ENCODE peak calls at places on chromosomes 7 and 10, in nine cellular contexts. One of them, this sample, is unnamed.

GRCh38 chr10:92792661-92793060 is 55.7 kb upstream of the EXOC6 start:
- DNase-seq in T-helper 1 cell: no peak
- DNase-seq in foreskin melanocyte: no peak
- DNase-seq in RCC 7860: no peak
- DNase-seq in right lobe of liver: no peak
- DNase-seq in frontal cortex: no peak
- DNase-seq in stimulated activated CD8-positive, alpha-beta memory T cell treated with anti-CD3 and anti-CD28 coated beads, Interleukin-15, amount 100 ng/mL, for 24 hours: no peak
- DNase-seq in PC-9: no peak
- DNase-seq in GM10248: no peak
- DNase-seq in this sample: no peak

GRCh38 chr10:43383204-43383971 is 12.0 kb downstream of the FXYD4 start:
- DNase-seq in PC-9: no peak
- DNase-seq in right lobe of liver: no peak
- DNase-seq in stimulated activated CD8-positive, alpha-beta memory T cell treated with anti-CD3 and anti-CD28 coated beads, Interleukin-15, amount 100 ng/mL, for 24 hours: no peak
- DNase-seq in RCC 7860: no peak
- DNase-seq in frontal cortex: no peak
- DNase-seq in foreskin melanocyte: no peak
- DNase-seq in GM10248: no peak
- DNase-seq in T-helper 1 cell: no peak
- DNase-seq in this sample: no peak

GRCh38 chr10:121926157-121926556 is 1.7 kb downstream of the ATE1 start:
- DNase-seq in GM10248: no peak
- DNase-seq in right lobe of liver: no peak
- DNase-seq in stimulated activated CD8-positive, alpha-beta memory T cell treated with anti-CD3 and anti-CD28 coated beads, Interleukin-15, amount 100 ng/mL, for 24 hours: no peak
- DNase-seq in T-helper 1 cell: no peak
- DNase-seq in RCC 7860: no peak
- DNase-seq in PC-9: no peak
- DNase-seq in frontal cortex: no peak
- DNase-seq in foreskin melanocyte: no peak
- DNase-seq in this sample: no peak

GRCh38 chr10:44830022-44830421 is 81.1 kb upstream of the TMEM72 start:
- DNase-seq in GM10248: no peak
- DNase-seq in foreskin melanocyte: no peak
- DNase-seq in RCC 7860: no peak
- DNase-seq in PC-9: no peak
- DNase-seq in T-helper 1 cell: no peak
- DNase-seq in stimulated activated CD8-positive, alpha-beta memory T cell treated with anti-CD3 and anti-CD28 coated beads, Interleukin-15, amount 100 ng/mL, for 24 hours: no peak
- DNase-seq in right lobe of liver: no peak
- DNase-seq in frontal cortex: no peak
- DNase-seq in this sample: no peak

GRCh38 chr7:124800386-124800785 is 34.8 kb upstream of the GPR37 start:
- DNase-seq in GM10248: no peak
- DNase-seq in PC-9: no peak
- DNase-seq in foreskin melanocyte: no peak
- DNase-seq in RCC 7860: no peak
- DNase-seq in frontal cortex: no peak
- DNase-seq in T-helper 1 cell: no peak
- DNase-seq in right lobe of liver: no peak
- DNase-seq in stimulated activated CD8-positive, alpha-beta memory T cell treated with anti-CD3 and anti-CD28 coated beads, Interleukin-15, amount 100 ng/mL, for 24 hours: no peak
- DNase-seq in this sample: no peak

GRCh38 chr10:5814110-5815107 is 1.2 kb upstream of the GDI2 start:
- DNase-seq in right lobe of liver: no peak
- DNase-seq in PC-9: no peak
- DNase-seq in frontal cortex: no peak
- DNase-seq in T-helper 1 cell: no peak
- DNase-seq in foreskin melanocyte: no peak
- DNase-seq in GM10248: no peak
- DNase-seq in stimulated activated CD8-positive, alpha-beta memory T cell treated with anti-CD3 and anti-CD28 coated beads, Interleukin-15, amount 100 ng/mL, for 24 hours: no peak
- DNase-seq in RCC 7860: peak
- DNase-seq in this sample: no peak

GRCh38 chr10:29131952-29132820 is 156.7 kb upstream of the LYZL1 start:
- DNase-seq in right lobe of liver: peak
- DNase-seq in stimulated activated CD8-positive, alpha-beta memory T cell treated with anti-CD3 and anti-CD28 coated beads, Interleukin-15, amount 100 ng/mL, for 24 hours: no peak
- DNase-seq in frontal cortex: no peak
- DNase-seq in T-helper 1 cell: no peak
- DNase-seq in PC-9: no peak
- DNase-seq in RCC 7860: no peak
- DNase-seq in foreskin melanocyte: peak
- DNase-seq in GM10248: no peak
- DNase-seq in this sample: no peak

GRCh38 chr10:11713186-11713743 is 28.9 kb upstream of the ECHDC3 start:
- DNase-seq in GM10248: no peak
- DNase-seq in frontal cortex: peak
- DNase-seq in RCC 7860: no peak
- DNase-seq in foreskin melanocyte: no peak
- DNase-seq in stimulated activated CD8-positive, alpha-beta memory T cell treated with anti-CD3 and anti-CD28 coated beads, Interleukin-15, amount 100 ng/mL, for 24 hours: no peak
- DNase-seq in right lobe of liver: no peak
- DNase-seq in T-helper 1 cell: no peak
- DNase-seq in PC-9: no peak
- DNase-seq in this sample: no peak

GRCh38 chr7:102818176-102818575 is 69.4 kb downstream of the FAM185A start:
- DNase-seq in foreskin melanocyte: no peak
- DNase-seq in GM10248: no peak
- DNase-seq in frontal cortex: no peak
- DNase-seq in PC-9: no peak
- DNase-seq in T-helper 1 cell: no peak
- DNase-seq in RCC 7860: no peak
- DNase-seq in stimulated activated CD8-positive, alpha-beta memory T cell treated with anti-CD3 and anti-CD28 coated beads, Interleukin-15, amount 100 ng/mL, for 24 hours: no peak
- DNase-seq in right lobe of liver: no peak
- DNase-seq in this sample: no peak

GRCh38 chr7:28083998-28084985 is 96.3 kb downstream of the JAZF1 start:
- DNase-seq in stimulated activated CD8-positive, alpha-beta memory T cell treated with anti-CD3 and anti-CD28 coated beads, Interleukin-15, amount 100 ng/mL, for 24 hours: no peak
- DNase-seq in PC-9: no peak
- DNase-seq in frontal cortex: no peak
- DNase-seq in right lobe of liver: no peak
- DNase-seq in RCC 7860: no peak
- DNase-seq in T-helper 1 cell: no peak
- DNase-seq in GM10248: no peak
- DNase-seq in foreskin melanocyte: no peak
- DNase-seq in this sample: no peak

GRCh38 chr7:95577137-95577536 is 19.2 kb downstream of the PDK4 start:
- DNase-seq in GM10248: no peak
- DNase-seq in right lobe of liver: no peak
- DNase-seq in stimulated activated CD8-positive, alpha-beta memory T cell treated with anti-CD3 and anti-CD28 coated beads, Interleukin-15, amount 100 ng/mL, for 24 hours: no peak
- DNase-seq in PC-9: peak
- DNase-seq in T-helper 1 cell: no peak
- DNase-seq in foreskin melanocyte: peak
- DNase-seq in RCC 7860: peak
- DNase-seq in frontal cortex: no peak
- DNase-seq in this sample: no peak

GRCh38 chr7:123131140-123131539 is 68.6 kb downstream of the SLC13A1 start:
- DNase-seq in RCC 7860: no peak
- DNase-seq in T-helper 1 cell: no peak
- DNase-seq in frontal cortex: no peak
- DNase-seq in right lobe of liver: no peak
- DNase-seq in foreskin melanocyte: no peak
- DNase-seq in PC-9: no peak
- DNase-seq in GM10248: no peak
- DNase-seq in stimulated activated CD8-positive, alpha-beta memory T cell treated with anti-CD3 and anti-CD28 coated beads, Interleukin-15, amount 100 ng/mL, for 24 hours: no peak
- DNase-seq in this sample: no peak

GRCh38 chr10:5545011-5545410 is 20.2 kb downstream of the CALML3 start:
- DNase-seq in right lobe of liver: no peak
- DNase-seq in RCC 7860: no peak
- DNase-seq in frontal cortex: no peak
- DNase-seq in stimulated activated CD8-positive, alpha-beta memory T cell treated with anti-CD3 and anti-CD28 coated beads, Interleukin-15, amount 100 ng/mL, for 24 hours: no peak
- DNase-seq in GM10248: no peak
- DNase-seq in foreskin melanocyte: no peak
- DNase-seq in T-helper 1 cell: no peak
- DNase-seq in PC-9: no peak
- DNase-seq in this sample: no peak

GRCh38 chr7:119664601-119665000 is 608.4 kb upstream of the KCND2 start:
- DNase-seq in right lobe of liver: no peak
- DNase-seq in frontal cortex: no peak
- DNase-seq in foreskin melanocyte: no peak
- DNase-seq in PC-9: no peak
- DNase-seq in T-helper 1 cell: no peak
- DNase-seq in GM10248: no peak
- DNase-seq in stimulated activated CD8-positive, alpha-beta memory T cell treated with anti-CD3 and anti-CD28 coated beads, Interleukin-15, amount 100 ng/mL, for 24 hours: no peak
- DNase-seq in RCC 7860: peak
- DNase-seq in this sample: no peak

GRCh38 chr7:130894146-130895005 is 160.4 kb upstream of the KLF14 start:
- DNase-seq in T-helper 1 cell: no peak
- DNase-seq in RCC 7860: peak
- DNase-seq in foreskin melanocyte: no peak
- DNase-seq in GM10248: no peak
- DNase-seq in frontal cortex: no peak
- DNase-seq in PC-9: peak
- DNase-seq in right lobe of liver: peak
- DNase-seq in stimulated activated CD8-positive, alpha-beta memory T cell treated with anti-CD3 and anti-CD28 coated beads, Interleukin-15, amount 100 ng/mL, for 24 hours: no peak
- DNase-seq in this sample: peak

GRCh38 chr10:34003561-34003960 is 669.1 kb upstream of the NRP1 start:
- DNase-seq in frontal cortex: no peak
- DNase-seq in stimulated activated CD8-positive, alpha-beta memory T cell treated with anti-CD3 and anti-CD28 coated beads, Interleukin-15, amount 100 ng/mL, for 24 hours: no peak
- DNase-seq in right lobe of liver: no peak
- DNase-seq in PC-9: no peak
- DNase-seq in GM10248: no peak
- DNase-seq in T-helper 1 cell: no peak
- DNase-seq in RCC 7860: no peak
- DNase-seq in foreskin melanocyte: no peak
- DNase-seq in this sample: no peak

GRCh38 chr10:124997791-124998623 is 56.1 kb downstream of the ZRANB1 start:
- DNase-seq in PC-9: no peak
- DNase-seq in RCC 7860: no peak
- DNase-seq in stimulated activated CD8-positive, alpha-beta memory T cell treated with anti-CD3 and anti-CD28 coated beads, Interleukin-15, amount 100 ng/mL, for 24 hours: no peak
- DNase-seq in T-helper 1 cell: no peak
- DNase-seq in foreskin melanocyte: no peak
- DNase-seq in right lobe of liver: peak
- DNase-seq in GM10248: peak
- DNase-seq in frontal cortex: no peak
- DNase-seq in this sample: no peak

GRCh38 chr7:22356010-22356854 is 722 bp downstream of the RAPGEF5 start:
- DNase-seq in foreskin melanocyte: no peak
- DNase-seq in PC-9: peak
- DNase-seq in stimulated activated CD8-positive, alpha-beta memory T cell treated with anti-CD3 and anti-CD28 coated beads, Interleukin-15, amount 100 ng/mL, for 24 hours: no peak
- DNase-seq in GM10248: peak
- DNase-seq in RCC 7860: no peak
- DNase-seq in right lobe of liver: no peak
- DNase-seq in T-helper 1 cell: no peak
- DNase-seq in frontal cortex: peak
- DNase-seq in this sample: no peak

GRCh38 chr10:79932307-79932706 is 16.6 kb downstream of the SFTPD start:
- DNase-seq in frontal cortex: no peak
- DNase-seq in T-helper 1 cell: no peak
- DNase-seq in RCC 7860: no peak
- DNase-seq in right lobe of liver: no peak
- DNase-seq in GM10248: no peak
- DNase-seq in stimulated activated CD8-positive, alpha-beta memory T cell treated with anti-CD3 and anti-CD28 coated beads, Interleukin-15, amount 100 ng/mL, for 24 hours: no peak
- DNase-seq in foreskin melanocyte: no peak
- DNase-seq in PC-9: no peak
- DNase-seq in this sample: no peak

GRCh38 chr7:117014673-117015133 is 61.4 kb downstream of the ST7 start:
- DNase-seq in right lobe of liver: peak
- DNase-seq in foreskin melanocyte: no peak
- DNase-seq in PC-9: no peak
- DNase-seq in stimulated activated CD8-positive, alpha-beta memory T cell treated with anti-CD3 and anti-CD28 coated beads, Interleukin-15, amount 100 ng/mL, for 24 hours: no peak
- DNase-seq in T-helper 1 cell: no peak
- DNase-seq in RCC 7860: no peak
- DNase-seq in GM10248: peak
- DNase-seq in frontal cortex: no peak
- DNase-seq in this sample: no peak

GRCh38 chr7:91193141-91193540 is 71.1 kb upstream of the FZD1 start:
- DNase-seq in PC-9: no peak
- DNase-seq in GM10248: no peak
- DNase-seq in T-helper 1 cell: no peak
- DNase-seq in right lobe of liver: no peak
- DNase-seq in stimulated activated CD8-positive, alpha-beta memory T cell treated with anti-CD3 and anti-CD28 coated beads, Interleukin-15, amount 100 ng/mL, for 24 hours: no peak
- DNase-seq in frontal cortex: no peak
- DNase-seq in foreskin melanocyte: no peak
- DNase-seq in RCC 7860: no peak
- DNase-seq in this sample: no peak

GRCh38 chr10:80205478-80206276 is at the start of gene ANXA11:
- DNase-seq in T-helper 1 cell: peak
- DNase-seq in GM10248: peak
- DNase-seq in foreskin melanocyte: peak
- DNase-seq in frontal cortex: peak
- DNase-seq in RCC 7860: peak
- DNase-seq in stimulated activated CD8-positive, alpha-beta memory T cell treated with anti-CD3 and anti-CD28 coated beads, Interleukin-15, amount 100 ng/mL, for 24 hours: peak
- DNase-seq in PC-9: peak
- DNase-seq in right lobe of liver: peak
- DNase-seq in this sample: no peak

GRCh38 chr10:124152781-124153600 is 59.6 kb upstream of the CHST15 start:
- DNase-seq in right lobe of liver: peak
- DNase-seq in GM10248: peak
- DNase-seq in PC-9: peak
- DNase-seq in foreskin melanocyte: peak
- DNase-seq in RCC 7860: peak
- DNase-seq in T-helper 1 cell: peak
- DNase-seq in stimulated activated CD8-positive, alpha-beta memory T cell treated with anti-CD3 and anti-CD28 coated beads, Interleukin-15, amount 100 ng/mL, for 24 hours: no peak
- DNase-seq in frontal cortex: peak
- DNase-seq in this sample: no peak

GRCh38 chr7:117750612-117751563 is 122.4 kb downstream of the CTTNBP2 start:
- DNase-seq in T-helper 1 cell: no peak
- DNase-seq in stimulated activated CD8-positive, alpha-beta memory T cell treated with anti-CD3 and anti-CD28 coated beads, Interleukin-15, amount 100 ng/mL, for 24 hours: no peak
- DNase-seq in frontal cortex: peak
- DNase-seq in RCC 7860: peak
- DNase-seq in GM10248: peak
- DNase-seq in foreskin melanocyte: no peak
- DNase-seq in right lobe of liver: no peak
- DNase-seq in PC-9: no peak
- DNase-seq in this sample: no peak

GRCh38 chr10:35043796-35044344 is 46.3 kb downstream of the CUL2 start:
- DNase-seq in stimulated activated CD8-positive, alpha-beta memory T cell treated with anti-CD3 and anti-CD28 coated beads, Interleukin-15, amount 100 ng/mL, for 24 hours: no peak
- DNase-seq in GM10248: no peak
- DNase-seq in frontal cortex: no peak
- DNase-seq in T-helper 1 cell: no peak
- DNase-seq in foreskin melanocyte: no peak
- DNase-seq in PC-9: no peak
- DNase-seq in RCC 7860: peak
- DNase-seq in right lobe of liver: no peak
- DNase-seq in this sample: no peak

GRCh38 chr7:45182856-45183710 is 25.5 kb downstream of the RAMP3 start:
- DNase-seq in RCC 7860: no peak
- DNase-seq in T-helper 1 cell: no peak
- DNase-seq in GM10248: no peak
- DNase-seq in frontal cortex: peak
- DNase-seq in right lobe of liver: no peak
- DNase-seq in PC-9: no peak
- DNase-seq in foreskin melanocyte: no peak
- DNase-seq in stimulated activated CD8-positive, alpha-beta memory T cell treated with anti-CD3 and anti-CD28 coated beads, Interleukin-15, amount 100 ng/mL, for 24 hours: no peak
- DNase-seq in this sample: no peak

GRCh38 chr10:12476661-12477060 is 127.3 kb downstream of the CAMK1D start:
- DNase-seq in PC-9: no peak
- DNase-seq in right lobe of liver: no peak
- DNase-seq in foreskin melanocyte: no peak
- DNase-seq in T-helper 1 cell: no peak
- DNase-seq in GM10248: no peak
- DNase-seq in frontal cortex: no peak
- DNase-seq in RCC 7860: no peak
- DNase-seq in stimulated activated CD8-positive, alpha-beta memory T cell treated with anti-CD3 and anti-CD28 coated beads, Interleukin-15, amount 100 ng/mL, for 24 hours: no peak
- DNase-seq in this sample: no peak

This sample was measured in C1 segment of cervical spinal cord.